ENCODE peak calls at places on chromosomes 6 and 20, in five cellular contexts. I, Q, G, X and O are unnamed samples.
A peak's percentile ranks its signal among the peaks of the same experiment; 100 is the strongest.

GRCh38 chr20:63696628-63697356 is at the start of gene TNFRSF6B:
- DNase-seq in I (no peak), Q (no peak), G (no peak), X (peak; percentile 55), O (peak; percentile 32)

GRCh38 chr20:63017076-63017825 is 10.5 kb upstream of the BHLHE23 start:
- DNase-seq in I (no peak), Q (no peak), G (no peak), X (peak; percentile 9), O (no peak)

GRCh38 chr20:25198663-25199363 is 3.3 kb downstream of the ENTPD6 start:
- DNase-seq in I (no peak), Q (peak; percentile 8), G (no peak), X (peak; percentile 49), O (no peak)

GRCh38 chr6:132763269-132763668 is 5.6 kb upstream of the VNN2 start:
- DNase-seq in I (no peak), Q (peak; percentile 57), G (no peak), X (no peak), O (no peak)

GRCh38 chr6:11307226-11307625 is 74.8 kb upstream of the NEDD9 start:
- DNase-seq in I (no peak), Q (no peak), G (no peak), X (no peak), O (no peak)

GRCh38 chr6:90811596-90812226 is 224.8 kb upstream of the MAP3K7 start:
- DNase-seq in I (no peak), Q (no peak), G (peak; percentile 8), X (peak; percentile 51), O (no peak)

GRCh38 chr20:19374066-19374615 is 161.7 kb downstream of the SLC24A3 start:
- DNase-seq in I (no peak), Q (no peak), G (no peak), X (no peak), O (no peak)

GRCh38 chr6:137817219-137817618 is 49.8 kb upstream of the TNFAIP3 start:
- DNase-seq in I (no peak), Q (no peak), G (no peak), X (no peak), O (no peak)

GRCh38 chr6:5580736-5581568 is 319.6 kb downstream of the FARS2 start:
- DNase-seq in I (no peak), Q (peak; percentile 6), G (no peak), X (no peak), O (no peak)

GRCh38 chr6:37308084-37308817 is 45.5 kb upstream of the RNF8 start:
- DNase-seq in I (peak; percentile 18), Q (no peak), G (peak; percentile 38), X (no peak), O (no peak)

GRCh38 chr6:45687570-45687969 is 309.8 kb upstream of the SUPT3H start:
- DNase-seq in I (no peak), Q (no peak), G (no peak), X (no peak), O (no peak)

GRCh38 chr20:4102381-4102780 is 87.0 kb upstream of the RNF24 start:
- DNase-seq in I (peak; percentile 39), Q (no peak), G (no peak), X (no peak), O (no peak)

GRCh38 chr20:54497931-54498718 is 22.7 kb downstream of the DOK5 start:
- DNase-seq in I (no peak), Q (no peak), G (no peak), X (no peak), O (no peak)

GRCh38 chr20:17959257-17959627 is 9.4 kb downstream of the SNX5 start:
- DNase-seq in I (no peak), Q (no peak), G (no peak), X (no peak), O (no peak)

GRCh38 chr20:17957505-17958325 is 10.9 kb downstream of the SNX5 start:
- DNase-seq in I (no peak), Q (no peak), G (no peak), X (no peak), O (no peak)

GRCh38 chr20:17956099-17956685 is 12.4 kb downstream of the SNX5 start:
- DNase-seq in I (no peak), Q (no peak), G (no peak), X (no peak), O (no peak)

GRCh38 chr20:17960927-17961599 is 7.5 kb downstream of the SNX5 start:
- DNase-seq in I (no peak), Q (no peak), G (no peak), X (no peak), O (no peak)

GRCh38 chr20:17958326-17959256 is 10.0 kb downstream of the SNX5 start:
- DNase-seq in I (peak; percentile 32), Q (no peak), G (no peak), X (no peak), O (no peak)
- TF ChIP-seq CTCF in I (peak; percentile 49), Q (no peak), G (peak; percentile 30), X (no peak), O (no peak)

GRCh38 chr20:47780990-47781389 is 4.3 kb downstream of the SULF2 start:
- DNase-seq in I (no peak), Q (no peak), G (no peak), X (no peak), O (no peak)
- TF ChIP-seq CTCF in I (no peak), Q (peak; percentile 19), G (no peak), X (peak; percentile 19), O (no peak)

GRCh38 chr6:30930506-30930905 is 1.5 kb downstream of the SFTA2 start:
- DNase-seq in I (no peak), Q (no peak), G (no peak), X (no peak), O (no peak)
- TF ChIP-seq CTCF in I (no peak), Q (no peak), G (no peak), X (no peak), O (no peak)

GRCh38 chr20:44475694-44476560 is at the start of gene TTPAL:
- DNase-seq in I (peak; percentile 70), Q (peak; percentile 90), G (peak; percentile 94), X (peak; percentile 91), O (peak; percentile 87)
- TF ChIP-seq CTCF in I (peak; percentile 63), Q (peak; percentile 53), G (peak; percentile 63), X (peak; percentile 39), O (no peak)